ENCODE peak calls at places on chromosomes 5 and 9, in four cellular contexts. B is foreskin fibroblast, P is psoas muscle, X is AG04449. W is an unnamed sample.
A peak's percentile ranks its signal among the peaks of the same experiment; 100 is the strongest.

GRCh38 chr5:56760723-56761122 is 54.6 kb upstream of the MAP3K1 start:
- DNase-seq in B (no peak), P (no peak), X (no peak), W (no peak)

GRCh38 chr5:126384985-126385384 is 38.2 kb upstream of the GRAMD2B start:
- DNase-seq in B (peak; percentile 44), P (no peak), X (peak; percentile 66), W (peak; percentile 77)

GRCh38 chr5:150801117-150801927 is 22.8 kb downstream of the SMIM3 start:
- DNase-seq in B (no peak), P (no peak), X (no peak), W (peak; percentile 26)

GRCh38 chr5:149452665-149453617 is 73.8 kb upstream of the IL17B start:
- DNase-seq in B (peak; percentile 93), P (peak; percentile 79), X (peak; percentile 87), W (peak; percentile 91)

GRCh38 chr5:56667692-56668091 is 147.7 kb upstream of the MAP3K1 start:
- DNase-seq in B (no peak), P (no peak), X (no peak), W (no peak)

GRCh38 chr5:87361031-87361443 is 51.7 kb downstream of the CCNH start:
- DNase-seq in B (peak; percentile 12), P (no peak), X (no peak), W (peak; percentile 51)

GRCh38 chr5:140977003-140977402 is 10.7 kb downstream of the PCDHAC2 start:
- DNase-seq in B (no peak), P (no peak), X (no peak), W (no peak)

GRCh38 chr9:3769646-3770045 is 243.8 kb upstream of the RFX3 start:
- DNase-seq in B (no peak), P (no peak), X (no peak), W (no peak)

GRCh38 chr9:81499021-81499454 is 190.3 kb downstream of the TLE1 start:
- DNase-seq in B (peak; percentile 73), P (no peak), X (no peak), W (peak; percentile 75)

GRCh38 chr5:59769832-59770231 is 123.7 kb downstream of the PDE4D start:
- DNase-seq in B (no peak), P (no peak), X (no peak), W (no peak)

GRCh38 chr9:102650896-102651295 is 344.2 kb upstream of the CYLC2 start:
- DNase-seq in B (no peak), P (no peak), X (no peak), W (no peak)

GRCh38 chr9:92142329-92142728 is 27.1 kb upstream of the SPTLC1 start:
- DNase-seq in B (no peak), P (no peak), X (no peak), W (no peak)

GRCh38 chr9:97487107-97487506 is 14.4 kb upstream of the TMOD1 start:
- DNase-seq in B (no peak), P (no peak), X (no peak), W (no peak)
- TF ChIP-seq CTCF in B (peak; percentile 31), P (peak; percentile 34), X (peak; percentile 19), W (peak; percentile 28)

GRCh38 chr5:1555011-1555807 is 31.4 kb upstream of the LPCAT1 start:
- DNase-seq in B (peak; percentile 61), P (no peak), X (peak; percentile 29), W (no peak)
- TF ChIP-seq CTCF in B (no peak), P (no peak), X (no peak), W (no peak)

GRCh38 chr5:103587185-103587748 is 24.7 kb upstream of the NUDT12 start:
- DNase-seq in B (no peak), P (no peak), X (no peak), W (no peak)
- TF ChIP-seq CTCF in B (peak; percentile 43), P (peak; percentile 21), X (no peak), W (peak; percentile 53)

GRCh38 chr5:128498844-128499455 is 39.1 kb downstream of the FBN2 start:
- DNase-seq in B (peak; percentile 47), P (no peak), X (no peak), W (no peak)
- TF ChIP-seq CTCF in B (peak; percentile 50), P (peak; percentile 62), X (peak; percentile 20), W (peak; percentile 52)

GRCh38 chr5:180250329-180250728 is 41.3 kb upstream of the RASGEF1C start:
- DNase-seq in B (no peak), P (no peak), X (no peak), W (no peak)

GRCh38 chr5:180253036-180253824 is 38.7 kb downstream of the MAPK9 start:
- DNase-seq in B (no peak), P (no peak), X (no peak), W (no peak)

GRCh38 chr5:180251887-180252286 is 40.0 kb downstream of the MAPK9 start:
- DNase-seq in B (no peak), P (no peak), X (no peak), W (no peak)

DNA sequence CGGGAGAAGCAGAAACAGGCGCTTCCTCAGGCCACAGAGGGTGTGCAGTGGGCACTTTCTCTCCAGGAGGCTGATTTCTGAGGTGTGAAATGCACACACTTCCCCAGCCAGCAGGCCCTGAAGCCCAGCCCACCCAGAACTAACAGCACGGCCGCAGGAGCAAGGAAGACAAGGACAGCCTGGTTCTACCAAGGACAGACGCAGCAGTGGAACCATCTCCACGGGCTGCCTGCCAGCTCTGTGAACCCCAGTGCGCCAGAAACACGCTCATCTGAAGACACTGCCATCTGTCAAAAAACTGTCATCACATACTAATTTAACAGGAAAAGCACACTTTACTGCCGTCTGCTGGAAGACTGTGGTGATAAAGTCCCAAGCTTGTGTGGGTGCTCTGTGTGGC is 40.7 kb downstream of the MAPK9 start:
- DNase-seq in B (no peak), P (no peak), X (no peak), W (no peak)
- TF ChIP-seq CTCF in B (no peak), P (no peak), X (no peak), W (no peak)

DNA sequence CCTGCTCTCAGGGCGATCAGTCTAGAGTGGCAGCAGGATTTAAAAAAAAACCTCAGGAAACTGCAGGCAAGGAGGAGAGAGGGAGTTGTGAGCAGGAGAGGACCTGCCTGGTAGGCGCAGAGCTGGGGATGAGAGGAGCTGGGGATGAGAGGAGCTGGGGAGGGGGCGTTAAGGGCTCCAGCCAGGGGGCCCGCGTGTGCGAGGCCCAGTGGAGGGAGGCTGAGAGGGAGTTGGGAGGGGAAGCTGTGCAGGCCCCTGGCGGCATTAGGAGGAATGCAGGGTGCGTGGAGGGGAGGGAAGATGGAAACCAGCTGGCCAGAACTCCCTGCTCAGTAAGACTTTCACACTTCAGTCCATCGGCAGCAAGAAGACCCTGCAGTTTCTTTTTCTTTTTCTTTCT is 45.2 kb upstream of the HMCN2 start:
- DNase-seq in B (peak; percentile 13), P (no peak), X (no peak), W (no peak)
- TF ChIP-seq CTCF in B (peak; percentile 29), P (no peak), X (peak; percentile 58), W (peak; percentile 58)

DNA sequence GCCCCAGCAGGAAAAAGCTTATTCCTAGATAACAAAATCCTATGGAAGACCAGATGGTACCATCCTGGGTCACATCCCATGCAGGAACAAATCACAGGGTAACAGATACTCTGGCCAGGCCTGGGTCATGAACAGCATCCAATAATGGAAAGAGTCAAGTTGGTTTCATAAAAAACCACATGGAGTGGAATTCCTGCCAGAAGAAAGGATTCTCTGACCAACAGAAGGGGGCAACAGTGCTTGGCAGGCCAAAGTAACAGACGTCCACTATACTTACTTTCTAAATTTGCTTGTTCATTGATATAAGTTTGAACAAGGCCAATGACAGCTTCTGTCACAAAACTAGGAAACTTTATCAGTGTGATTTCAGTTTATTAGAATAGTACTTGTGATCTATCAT is 273.5 kb downstream of the ARRDC3 start:
- DNase-seq in B (peak; percentile 28), P (no peak), X (no peak), W (no peak)
- TF ChIP-seq CTCF in B (peak; percentile 4), P (no peak), X (peak; percentile 13), W (peak; percentile 17)

GRCh38 chr5:19790811-19791466 is 197.1 kb downstream of the CDH18 start:
- DNase-seq in B (no peak), P (no peak), X (no peak), W (no peak)
- TF ChIP-seq CTCF in B (no peak), P (no peak), X (no peak), W (no peak)

W was measured in BJ.